ENCODE peak calls at places on chromosomes 3 and 15, in four cellular contexts. H is cardiac fibroblast, Y is fibroblast of mammary gland, N is body of pancreas. W is an unnamed sample.

GRCh38 chr3:139541898-139542288 is 2.4 kb upstream of the RBP1 start:
- DNase-seq in H (no peak), Y (no peak), N (no peak), W (no peak)

GRCh38 chr3:79864077-79864476 is 96.3 kb upstream of the ROBO1 start:
- DNase-seq in H (no peak), Y (no peak), N (no peak), W (no peak)

GRCh38 chr3:101632586-101632985 is 44.3 kb downstream of the ZBTB11 start:
- DNase-seq in H (no peak), Y (no peak), N (no peak), W (no peak)

GRCh38 chr15:85455851-85456250 is 75.4 kb downstream of the AKAP13 start:
- DNase-seq in H (no peak), Y (no peak), N (no peak), W (no peak)

GRCh38 chr3:142976621-142977398 is 13.3 kb upstream of the PAQR9 start:
- DNase-seq in H (peak), Y (peak), N (peak), W (peak)

GRCh38 chr3:72633534-72633933 is 214.7 kb downstream of the SHQ1 start:
- DNase-seq in H (no peak), Y (no peak), N (no peak), W (no peak)

GRCh38 chr15:62711691-62712454 is 330.7 kb upstream of the TPM1 start:
- DNase-seq in H (peak), Y (peak), N (no peak), W (no peak)

GRCh38 chr15:83746231-83746630 is 92.3 kb downstream of the ADAMTSL3 start:
- DNase-seq in H (peak), Y (peak), N (no peak), W (no peak)

GRCh38 chr3:39062180-39062579 is 10.4 kb downstream of the WDR48 start:
- DNase-seq in H (no peak), Y (no peak), N (no peak), W (no peak)

GRCh38 chr3:68447885-68448284 is 484.5 kb downstream of the TAFA4 start:
- DNase-seq in H (no peak), Y (no peak), N (no peak), W (no peak)

GRCh38 chr3:68448510-68449383 is 483.6 kb downstream of the TAFA4 start:
- DNase-seq in H (no peak), Y (no peak), N (no peak), W (no peak)
- H3K4me3 ChIP-seq in H (no peak), Y (no peak), N (no peak), W (no peak)

GRCh38 chr3:134338516-134339261 is 35.6 kb downstream of the AMOTL2 start:
- DNase-seq in H (no peak), Y (no peak), N (no peak), W (no peak)

GRCh38 chr3:134336587-134336986 is 37.7 kb downstream of the AMOTL2 start:
- DNase-seq in H (peak), Y (peak), N (no peak), W (no peak)

GRCh38 chr3:134337071-134337482 is 37.2 kb downstream of the AMOTL2 start:
- DNase-seq in H (no peak), Y (no peak), N (no peak), W (no peak)

GRCh38 chr3:134338201-134338512 is 36.1 kb downstream of the AMOTL2 start:
- DNase-seq in H (no peak), Y (no peak), N (no peak), W (no peak)

DNA sequence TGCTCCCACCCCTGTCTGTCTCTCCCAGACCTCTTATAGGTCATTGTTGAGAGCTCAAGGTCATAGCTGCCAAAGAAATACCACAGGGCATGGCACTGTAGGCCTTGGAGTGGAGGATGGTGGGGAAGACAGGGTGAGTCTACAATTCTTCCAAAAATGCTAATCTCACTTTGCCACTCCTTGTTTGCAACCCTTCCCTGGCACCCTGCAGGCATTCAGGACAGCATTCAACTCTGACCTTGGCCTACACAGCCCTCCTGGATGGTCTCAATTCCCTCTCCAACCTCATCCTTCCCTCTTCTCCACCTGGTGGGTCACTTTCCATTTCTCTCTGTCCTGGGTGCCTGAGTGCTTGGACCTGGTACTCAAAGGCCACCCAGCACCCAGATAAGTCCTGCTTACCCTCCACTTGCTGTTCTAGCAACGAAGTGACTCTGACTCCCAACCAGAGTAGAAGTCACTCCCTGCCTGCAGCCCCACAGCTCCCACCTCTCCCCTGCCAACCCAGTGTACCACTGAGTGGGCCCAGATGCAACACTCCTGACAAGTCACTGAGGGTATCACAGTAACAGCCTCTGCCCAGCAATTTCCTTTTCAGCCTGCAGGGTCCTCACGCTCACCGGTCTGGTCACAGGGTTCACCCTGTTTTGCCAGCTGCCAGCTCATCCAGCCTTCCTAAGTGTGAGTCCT is 36.6 kb downstream of the AMOTL2 start:
- DNase-seq in H (no peak), Y (no peak), N (no peak), W (no peak)
- TF ChIP-seq CTCF in H (no peak), Y (no peak), N (no peak), W (no peak)

GRCh38 chr3:138349926-138350665 is 1.7 kb downstream of the MRAS start:
- DNase-seq in H (no peak), Y (peak), N (no peak), W (no peak)
- H3K4me3 ChIP-seq in H (no peak), Y (peak), N (no peak), W (peak)

DNA sequence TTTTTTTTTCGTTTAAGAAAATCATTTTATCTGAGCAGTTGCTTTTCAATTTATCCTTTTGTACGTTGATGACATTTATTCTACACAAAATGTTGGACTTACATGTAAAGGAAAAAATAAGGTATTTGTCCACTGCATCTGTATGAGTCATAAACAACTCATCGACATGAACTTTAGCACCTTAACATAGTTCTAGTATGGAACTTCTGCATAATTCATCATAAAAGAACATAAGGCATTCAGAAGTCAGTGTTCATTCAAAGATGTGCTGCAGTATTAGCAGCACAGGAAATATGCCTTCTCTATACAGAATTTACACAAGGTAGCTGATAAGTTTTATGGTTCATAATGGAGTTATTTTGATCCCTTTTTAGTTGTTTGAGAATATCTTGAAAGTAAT is 801.6 kb downstream of the CADM2 start:
- DNase-seq in H (peak), Y (no peak), N (no peak), W (no peak)
- TF ChIP-seq CTCF in H (no peak), Y (no peak), N (no peak), W (no peak)

W was measured in AG04449.